ENCODE peak calls at places on chromosomes 11 and 22, in eight cellular contexts. One of them, this sample, is unnamed.

GRCh38 chr11:65180877-65181568 is 705 bp upstream of the CAPN1 start:
- DNase-seq in AML-193: peak
- DNase-seq in cardiac muscle cell: peak
- DNase-seq in A549: peak
- DNase-seq in colonic mucosa: peak
- DNase-seq in CD8-positive, alpha-beta T cell: peak
- DNase-seq in HEK293T: peak
- DNase-seq in body of pancreas: peak
- DNase-seq in this sample: peak

GRCh38 chr11:64843971-64844329 is 503 bp downstream of the CDC42BPG start:
- DNase-seq in AML-193: no peak
- DNase-seq in cardiac muscle cell: no peak
- DNase-seq in A549: no peak
- DNase-seq in colonic mucosa: peak
- DNase-seq in CD8-positive, alpha-beta T cell: no peak
- DNase-seq in HEK293T: no peak
- DNase-seq in body of pancreas: peak
- DNase-seq in this sample: no peak

GRCh38 chr11:4194889-4195288 is 100.3 kb downstream of the RRM1 start:
- DNase-seq in AML-193: no peak
- DNase-seq in cardiac muscle cell: no peak
- DNase-seq in A549: no peak
- DNase-seq in colonic mucosa: no peak
- DNase-seq in CD8-positive, alpha-beta T cell: no peak
- DNase-seq in HEK293T: no peak
- DNase-seq in body of pancreas: no peak
- DNase-seq in this sample: no peak

GRCh38 chr22:43155789-43156188 is 4.4 kb downstream of the TSPO start:
- DNase-seq in AML-193: no peak
- DNase-seq in cardiac muscle cell: no peak
- DNase-seq in A549: no peak
- DNase-seq in colonic mucosa: no peak
- DNase-seq in CD8-positive, alpha-beta T cell: no peak
- DNase-seq in HEK293T: no peak
- DNase-seq in body of pancreas: no peak
- DNase-seq in this sample: no peak

GRCh38 chr11:107928767-107929507 is 689 bp downstream of the RAB39A start:
- DNase-seq in AML-193: no peak
- DNase-seq in cardiac muscle cell: peak
- DNase-seq in A549: no peak
- DNase-seq in colonic mucosa: peak
- DNase-seq in CD8-positive, alpha-beta T cell: no peak
- DNase-seq in HEK293T: peak
- DNase-seq in body of pancreas: peak
- DNase-seq in this sample: no peak

GRCh38 chr11:84289381-84289906 is 1003.3 kb upstream of the CCDC90B start:
- DNase-seq in AML-193: no peak
- DNase-seq in cardiac muscle cell: no peak
- DNase-seq in A549: no peak
- DNase-seq in colonic mucosa: no peak
- DNase-seq in CD8-positive, alpha-beta T cell: no peak
- DNase-seq in HEK293T: no peak
- DNase-seq in body of pancreas: no peak
- DNase-seq in this sample: no peak

GRCh38 chr11:119789766-119790407 is 60.9 kb upstream of the NECTIN1 start:
- DNase-seq in AML-193: no peak
- DNase-seq in cardiac muscle cell: no peak
- DNase-seq in A549: no peak
- DNase-seq in colonic mucosa: no peak
- DNase-seq in CD8-positive, alpha-beta T cell: no peak
- DNase-seq in HEK293T: no peak
- DNase-seq in body of pancreas: no peak
- DNase-seq in this sample: no peak

GRCh38 chr22:29738118-29738815 is 18.5 kb downstream of the CABP7 start:
- DNase-seq in AML-193: no peak
- DNase-seq in cardiac muscle cell: no peak
- DNase-seq in A549: no peak
- DNase-seq in colonic mucosa: no peak
- DNase-seq in CD8-positive, alpha-beta T cell: no peak
- DNase-seq in HEK293T: no peak
- DNase-seq in body of pancreas: no peak
- DNase-seq in this sample: no peak

GRCh38 chr11:82924522-82925224 is 23.1 kb downstream of the DDIAS start:
- DNase-seq in AML-193: no peak
- DNase-seq in cardiac muscle cell: no peak
- DNase-seq in A549: no peak
- DNase-seq in colonic mucosa: no peak
- DNase-seq in CD8-positive, alpha-beta T cell: no peak
- DNase-seq in HEK293T: no peak
- DNase-seq in body of pancreas: no peak
- DNase-seq in this sample: no peak

GRCh38 chr11:93005239-93005638 is 35.8 kb downstream of the MTNR1B start:
- DNase-seq in AML-193: no peak
- DNase-seq in cardiac muscle cell: no peak
- DNase-seq in A549: no peak
- DNase-seq in colonic mucosa: no peak
- DNase-seq in CD8-positive, alpha-beta T cell: no peak
- DNase-seq in HEK293T: no peak
- DNase-seq in body of pancreas: no peak
- DNase-seq in this sample: no peak

GRCh38 chr11:124622531-124623451 is at the start of gene TBRG1:
- DNase-seq in AML-193: peak
- DNase-seq in cardiac muscle cell: peak
- DNase-seq in A549: peak
- DNase-seq in colonic mucosa: peak
- DNase-seq in CD8-positive, alpha-beta T cell: peak
- DNase-seq in HEK293T: peak
- DNase-seq in body of pancreas: peak
- DNase-seq in this sample: peak

GRCh38 chr11:14413307-14414072 is 54.5 kb upstream of the RRAS2 start:
- DNase-seq in AML-193: no peak
- DNase-seq in cardiac muscle cell: no peak
- DNase-seq in A549: no peak
- DNase-seq in colonic mucosa: no peak
- DNase-seq in CD8-positive, alpha-beta T cell: no peak
- DNase-seq in HEK293T: peak
- DNase-seq in body of pancreas: peak
- DNase-seq in this sample: no peak

GRCh38 chr22:47018010-47018910 is 255.8 kb downstream of the TBC1D22A start:
- DNase-seq in AML-193: no peak
- DNase-seq in cardiac muscle cell: no peak
- DNase-seq in A549: no peak
- DNase-seq in colonic mucosa: no peak
- DNase-seq in CD8-positive, alpha-beta T cell: no peak
- DNase-seq in HEK293T: no peak
- DNase-seq in body of pancreas: no peak
- DNase-seq in this sample: no peak

GRCh38 chr11:1797391-1798125 is 33.8 kb upstream of the CTSD start:
- DNase-seq in AML-193: no peak
- DNase-seq in cardiac muscle cell: no peak
- DNase-seq in A549: no peak
- DNase-seq in colonic mucosa: no peak
- DNase-seq in CD8-positive, alpha-beta T cell: no peak
- DNase-seq in HEK293T: no peak
- DNase-seq in body of pancreas: no peak
- DNase-seq in this sample: no peak

GRCh38 chr11:9758676-9759518 is 95.0 kb downstream of the SWAP70 start:
- DNase-seq in AML-193: peak
- DNase-seq in cardiac muscle cell: peak
- DNase-seq in A549: peak
- DNase-seq in colonic mucosa: peak
- DNase-seq in CD8-positive, alpha-beta T cell: no peak
- DNase-seq in HEK293T: peak
- DNase-seq in body of pancreas: peak
- DNase-seq in this sample: peak

GRCh38 chr22:33539902-33540751 is 380.1 kb downstream of the LARGE1 start:
- DNase-seq in AML-193: no peak
- DNase-seq in cardiac muscle cell: no peak
- DNase-seq in A549: peak
- DNase-seq in colonic mucosa: peak
- DNase-seq in CD8-positive, alpha-beta T cell: no peak
- DNase-seq in HEK293T: no peak
- DNase-seq in body of pancreas: peak
- DNase-seq in this sample: no peak

GRCh38 chr22:19429950-19430889 is 1.3 kb downstream of the HIRA start:
- DNase-seq in AML-193: peak
- DNase-seq in cardiac muscle cell: peak
- DNase-seq in A549: no peak
- DNase-seq in colonic mucosa: peak
- DNase-seq in CD8-positive, alpha-beta T cell: peak
- DNase-seq in HEK293T: peak
- DNase-seq in body of pancreas: peak
- DNase-seq in this sample: peak

GRCh38 chr11:95108159-95108611 is 18.5 kb downstream of the ENDOD1 start:
- DNase-seq in AML-193: no peak
- DNase-seq in cardiac muscle cell: no peak
- DNase-seq in A549: no peak
- DNase-seq in colonic mucosa: peak
- DNase-seq in CD8-positive, alpha-beta T cell: no peak
- DNase-seq in HEK293T: no peak
- DNase-seq in body of pancreas: peak
- DNase-seq in this sample: no peak

GRCh38 chr11:129895126-129896041 is at the start of gene NFRKB:
- DNase-seq in AML-193: peak
- DNase-seq in cardiac muscle cell: peak
- DNase-seq in A549: peak
- DNase-seq in colonic mucosa: peak
- DNase-seq in CD8-positive, alpha-beta T cell: peak
- DNase-seq in HEK293T: peak
- DNase-seq in body of pancreas: peak
- DNase-seq in this sample: peak

GRCh38 chr22:42863349-42863911 is 6.4 kb upstream of the ARFGAP3 start:
- DNase-seq in AML-193: peak
- DNase-seq in cardiac muscle cell: no peak
- DNase-seq in A549: no peak
- DNase-seq in colonic mucosa: no peak
- DNase-seq in CD8-positive, alpha-beta T cell: no peak
- DNase-seq in HEK293T: no peak
- DNase-seq in body of pancreas: no peak
- DNase-seq in this sample: no peak

GRCh38 chr11:104858882-104859735 is 39.2 kb downstream of the CASP12 start:
- DNase-seq in AML-193: no peak
- DNase-seq in cardiac muscle cell: no peak
- DNase-seq in A549: no peak
- DNase-seq in colonic mucosa: no peak
- DNase-seq in CD8-positive, alpha-beta T cell: no peak
- DNase-seq in HEK293T: no peak
- DNase-seq in body of pancreas: no peak
- DNase-seq in this sample: no peak

GRCh38 chr11:125075900-125076317 is 12.8 kb downstream of the SLC37A2 start:
- DNase-seq in AML-193: no peak
- DNase-seq in cardiac muscle cell: no peak
- DNase-seq in A549: no peak
- DNase-seq in colonic mucosa: no peak
- DNase-seq in CD8-positive, alpha-beta T cell: no peak
- DNase-seq in HEK293T: no peak
- DNase-seq in body of pancreas: no peak
- DNase-seq in this sample: no peak

GRCh38 chr11:36683823-36684222 is 85.8 kb upstream of the RAG2 start:
- DNase-seq in AML-193: no peak
- DNase-seq in cardiac muscle cell: no peak
- DNase-seq in A549: no peak
- DNase-seq in colonic mucosa: no peak
- DNase-seq in CD8-positive, alpha-beta T cell: no peak
- DNase-seq in HEK293T: no peak
- DNase-seq in body of pancreas: no peak
- DNase-seq in this sample: no peak

GRCh38 chr11:65872555-65873279 is at the start of gene EFEMP2:
- DNase-seq in AML-193: no peak
- DNase-seq in cardiac muscle cell: peak
- DNase-seq in A549: no peak
- DNase-seq in colonic mucosa: no peak
- DNase-seq in CD8-positive, alpha-beta T cell: no peak
- DNase-seq in HEK293T: no peak
- DNase-seq in body of pancreas: peak
- DNase-seq in this sample: no peak

GRCh38 chr11:130448416-130449068 is at the start of gene ADAMTS15:
- DNase-seq in AML-193: peak
- DNase-seq in cardiac muscle cell: peak
- DNase-seq in A549: peak
- DNase-seq in colonic mucosa: peak
- DNase-seq in CD8-positive, alpha-beta T cell: no peak
- DNase-seq in HEK293T: peak
- DNase-seq in body of pancreas: peak
- DNase-seq in this sample: peak

GRCh38 chr11:12704049-12704448 is 29.8 kb downstream of the TEAD1 start:
- DNase-seq in AML-193: no peak
- DNase-seq in cardiac muscle cell: no peak
- DNase-seq in A549: no peak
- DNase-seq in colonic mucosa: no peak
- DNase-seq in CD8-positive, alpha-beta T cell: no peak
- DNase-seq in HEK293T: no peak
- DNase-seq in body of pancreas: no peak
- DNase-seq in this sample: no peak

GRCh38 chr11:62179995-62180394 is 10.0 kb upstream of the SCGB1D1 start:
- DNase-seq in AML-193: no peak
- DNase-seq in cardiac muscle cell: no peak
- DNase-seq in A549: no peak
- DNase-seq in colonic mucosa: no peak
- DNase-seq in CD8-positive, alpha-beta T cell: no peak
- DNase-seq in HEK293T: no peak
- DNase-seq in body of pancreas: no peak
- DNase-seq in this sample: no peak

GRCh38 chr11:70661763-70662501 is 263.6 kb downstream of the CTTN start:
- DNase-seq in AML-193: no peak
- DNase-seq in cardiac muscle cell: peak
- DNase-seq in A549: no peak
- DNase-seq in colonic mucosa: no peak
- DNase-seq in CD8-positive, alpha-beta T cell: no peak
- DNase-seq in HEK293T: no peak
- DNase-seq in body of pancreas: no peak
- DNase-seq in this sample: no peak

This sample was measured in activated T-helper 2 cell treated with anti-CD3 and anti-CD28 coated beads, Interferon-gamma antibody, Interleukin-2, Interleukin-4, amounts not matched to agents 10 μg/mL and 5 μg/mL and 100 μg/mL, durations not matched to agents 14 hours and 24 hours and 36 hours.